ENCODE peak calls at places on chromosomes 6 and 20, in four cellular contexts. One of them, this sample, is unnamed.

GRCh38 chr6:36957773-36958271 is 3.3 kb downstream of the PI16 start:
- DNase-seq in GM19239: no peak
- DNase-seq in stomach: no peak
- DNase-seq in neuronal stem cell: no peak
- DNase-seq in this sample: no peak

GRCh38 chr20:46021361-46022359 is 7.4 kb upstream of the SLC12A5 start:
- DNase-seq in GM19239: no peak
- DNase-seq in stomach: peak
- DNase-seq in neuronal stem cell: peak
- DNase-seq in this sample: no peak

GRCh38 chr20:13581451-13581850 is 57.3 kb downstream of the TASP1 start:
- DNase-seq in neuronal stem cell: no peak
- DNase-seq in stomach: no peak
- DNase-seq in GM19239: no peak
- DNase-seq in this sample: no peak

GRCh38 chr6:219641-220198 is 72.6 kb upstream of the DUSP22 start:
- DNase-seq in stomach: peak
- DNase-seq in neuronal stem cell: no peak
- DNase-seq in GM19239: no peak
- DNase-seq in this sample: no peak

GRCh38 chr20:51566594-51566993 is 24.1 kb upstream of the NFATC2 start:
- DNase-seq in neuronal stem cell: no peak
- DNase-seq in stomach: no peak
- DNase-seq in GM19239: no peak
- DNase-seq in this sample: no peak

GRCh38 chr6:75633045-75633444 is 31.4 kb downstream of the SENP6 start:
- DNase-seq in stomach: no peak
- DNase-seq in neuronal stem cell: no peak
- DNase-seq in GM19239: no peak
- DNase-seq in this sample: no peak

GRCh38 chr6:56388414-56388752 is 141.0 kb upstream of the COL21A1 start:
- DNase-seq in stomach: no peak
- DNase-seq in neuronal stem cell: no peak
- DNase-seq in GM19239: no peak
- DNase-seq in this sample: no peak

GRCh38 chr6:6968731-6969552 is 138.8 kb upstream of the RREB1 start:
- DNase-seq in GM19239: no peak
- DNase-seq in neuronal stem cell: no peak
- DNase-seq in stomach: no peak
- DNase-seq in this sample: no peak

GRCh38 chr20:38840053-38840893 is 34.8 kb downstream of the PPP1R16B start:
- DNase-seq in stomach: no peak
- DNase-seq in GM19239: no peak
- DNase-seq in neuronal stem cell: no peak
- DNase-seq in this sample: no peak

GRCh38 chr20:21517566-21518277 is 3.9 kb upstream of the NKX2-2 start:
- DNase-seq in GM19239: no peak
- DNase-seq in neuronal stem cell: no peak
- DNase-seq in stomach: no peak
- DNase-seq in this sample: no peak

GRCh38 chr6:24899647-24900325 is 36.0 kb downstream of the RIPOR2 start:
- DNase-seq in neuronal stem cell: no peak
- DNase-seq in stomach: no peak
- DNase-seq in GM19239: no peak
- DNase-seq in this sample: no peak

GRCh38 chr20:62875419-62876355 is 14.1 kb upstream of the TCFL5 start:
- DNase-seq in neuronal stem cell: peak
- DNase-seq in stomach: peak
- DNase-seq in GM19239: no peak
- DNase-seq in this sample: peak

GRCh38 chr20:49603209-49603627 is 35.3 kb upstream of the PTGIS start:
- DNase-seq in neuronal stem cell: peak
- DNase-seq in GM19239: no peak
- DNase-seq in stomach: no peak
- DNase-seq in this sample: peak

GRCh38 chr6:170057961-170058877 is 232.7 kb downstream of the DLL1 start:
- DNase-seq in neuronal stem cell: no peak
- DNase-seq in stomach: peak
- DNase-seq in GM19239: no peak
- DNase-seq in this sample: peak

GRCh38 chr6:158122048-158122447 is 46.0 kb downstream of the SERAC1 start:
- DNase-seq in stomach: no peak
- DNase-seq in GM19239: no peak
- DNase-seq in neuronal stem cell: no peak
- DNase-seq in this sample: no peak

GRCh38 chr20:18272451-18272850 is 15.9 kb upstream of the ZNF133 start:
- DNase-seq in neuronal stem cell: no peak
- DNase-seq in GM19239: no peak
- DNase-seq in stomach: no peak
- DNase-seq in this sample: no peak

GRCh38 chr6:107965746-107966145 is 7.7 kb upstream of the SEC63 start:
- DNase-seq in neuronal stem cell: no peak
- DNase-seq in GM19239: no peak
- DNase-seq in stomach: no peak
- DNase-seq in this sample: no peak

GRCh38 chr20:50415516-50416268 is 94.5 kb upstream of the PTPN1 start:
- DNase-seq in stomach: peak
- DNase-seq in GM19239: no peak
- DNase-seq in neuronal stem cell: no peak
- DNase-seq in this sample: peak

GRCh38 chr6:131803007-131803769 is 4.6 kb upstream of the ENPP1 start:
- DNase-seq in GM19239: no peak
- DNase-seq in neuronal stem cell: no peak
- DNase-seq in stomach: no peak
- DNase-seq in this sample: no peak

GRCh38 chr6:85945454-85946185 is 302.9 kb upstream of the SYNCRIP start:
- DNase-seq in neuronal stem cell: no peak
- DNase-seq in stomach: no peak
- DNase-seq in GM19239: no peak
- DNase-seq in this sample: no peak

GRCh38 chr6:117829594-117830319 is 77.3 kb upstream of the SLC35F1 start:
- DNase-seq in neuronal stem cell: peak
- DNase-seq in GM19239: no peak
- DNase-seq in stomach: no peak
- DNase-seq in this sample: no peak